ENCODE peak calls at places on chromosomes 13 and 19, in four cellular contexts. V is lower leg skin, H is right atrium auricular region, D is lower lobe of right lung. G is an unnamed sample.

GRCh38 chr19:48030073-48030472 is 13.8 kb downstream of the CABP5 start:
- DNase-seq in H (no peak), D (no peak), V (no peak), G (no peak)

GRCh38 chr19:5172859-5173577 is 167.6 kb downstream of the PTPRS start:
- DNase-seq in D (no peak), V (no peak), H (peak), G (no peak)

GRCh38 chr13:36673838-36674326 is at the start of gene SERTM1:
- DNase-seq in D (peak), H (no peak), V (no peak), G (no peak)

GRCh38 chr13:111304041-111304544 is 16.3 kb upstream of the TEX29 start:
- DNase-seq in D (no peak), H (no peak), V (no peak), G (no peak)

GRCh38 chr19:18840288-18841260 is 8.8 kb downstream of the UPF1 start:
- DNase-seq in V (no peak), H (no peak), D (no peak), G (no peak)

GRCh38 chr19:51742736-51743288 is 8.9 kb downstream of the FPR1 start:
- DNase-seq in D (no peak), H (no peak), V (no peak), G (no peak)

GRCh38 chr13:24985102-24985501 is 110.8 kb upstream of the PABPC3 start:
- DNase-seq in H (no peak), V (no peak), D (no peak), G (no peak)

GRCh38 chr13:59157181-59157580 is 1006.5 kb downstream of the DIAPH3 start:
- DNase-seq in D (no peak), H (no peak), V (no peak), G (no peak)

GRCh38 chr13:86838411-86839120 is 832.6 kb upstream of the SLITRK5 start:
- DNase-seq in D (no peak), V (no peak), H (no peak), G (no peak)

GRCh38 chr13:40398060-40398459 is 268.4 kb downstream of the FOXO1 start:
- DNase-seq in D (no peak), V (no peak), H (no peak), G (no peak)

GRCh38 chr19:40355975-40356680 is 7.6 kb downstream of the PLD3 start:
- DNase-seq in V (no peak), D (no peak), H (no peak), G (no peak)

GRCh38 chr13:60974296-60974695 is 441.4 kb downstream of the PCDH20 start:
- DNase-seq in V (no peak), H (no peak), D (no peak), G (no peak)

GRCh38 chr13:105395041-105395440 is 1140.4 kb downstream of the EFNB2 start:
- DNase-seq in V (no peak), H (no peak), D (no peak), G (no peak)

GRCh38 chr13:110070046-110070445 is 236.9 kb downstream of the COL4A1 start:
- DNase-seq in V (no peak), D (no peak), H (no peak), G (no peak)

GRCh38 chr13:59494560-59494970 is 669.2 kb downstream of the DIAPH3 start:
- DNase-seq in V (no peak), D (no peak), H (no peak), G (no peak)

GRCh38 chr13:96810104-96810503 is 184.2 kb downstream of the OXGR1 start:
- DNase-seq in V (no peak), H (no peak), D (no peak), G (no peak)

GRCh38 chr13:104532131-104532530 is 1465.9 kb upstream of the SLC10A2 start:
- DNase-seq in H (no peak), V (no peak), D (no peak), G (no peak)

GRCh38 chr13:98976941-98977340 is 923 bp downstream of the DOCK9 start:
- DNase-seq in H (no peak), V (no peak), D (no peak), G (no peak)

GRCh38 chr13:21511841-21512240 is 52.7 kb upstream of the ZDHHC20 start:
- DNase-seq in D (no peak), V (no peak), H (no peak), G (no peak)

GRCh38 chr13:22031702-22032286 is 360.9 kb downstream of the FGF9 start:
- DNase-seq in V (no peak), H (no peak), D (no peak), G (no peak)

GRCh38 chr13:47932953-47933687 is 68.0 kb downstream of the SUCLA2 start:
- DNase-seq in V (no peak), D (no peak), H (no peak), G (no peak)

GRCh38 chr13:20398459-20398858 is 127.2 kb downstream of the CRYL1 start:
- DNase-seq in H (peak), V (no peak), D (no peak), G (no peak)

GRCh38 chr13:44147648-44148047 is 226.0 kb upstream of the SERP2 start:
- DNase-seq in D (no peak), H (no peak), V (no peak), G (no peak)

GRCh38 chr13:24632382-24633121 is 47.7 kb upstream of the ATP12A start:
- DNase-seq in H (no peak), V (peak), D (no peak), G (no peak)

GRCh38 chr19:58450836-58451357 is 525 bp upstream of the ZNF324B start:
- DNase-seq in V (no peak), D (no peak), H (no peak), G (no peak)

DNA sequence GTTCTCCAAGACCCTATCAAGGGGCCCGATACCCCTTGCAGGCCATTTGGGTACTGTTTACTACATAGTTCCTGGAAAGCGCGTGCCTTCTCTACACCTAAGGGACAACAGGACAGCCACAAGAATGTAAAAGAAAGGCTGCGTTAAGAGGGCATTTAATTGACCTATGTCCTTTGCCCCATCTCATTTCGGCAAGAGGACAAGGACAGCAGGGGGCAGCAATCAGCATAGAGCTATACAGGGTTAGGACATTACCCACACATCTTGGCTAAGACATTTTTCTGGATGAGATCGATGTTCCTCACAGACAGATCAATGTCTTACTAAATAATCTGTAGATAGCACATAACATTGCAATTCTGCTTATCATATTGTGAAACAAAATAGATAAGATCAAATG is 41.2 kb downstream of the FLT3 start:
- DNase-seq in H (no peak), V (no peak), D (no peak), G (no peak)
- TF ChIP-seq CTCF in H (no peak), V (no peak), D (peak), G (peak)

GRCh38 chr13:114115191-114115671 is 17.2 kb downstream of the RASA3 start:
- DNase-seq in H (peak), V (peak), D (peak), G (peak)
- TF ChIP-seq CTCF in H (no peak), V (no peak), D (no peak), G (peak)

GRCh38 chr19:2543463-2544442 is 67.8 kb downstream of the GADD45B start:
- DNase-seq in D (peak), H (peak), V (peak), G (peak)

GRCh38 chr19:2540251-2540645 is 64.3 kb downstream of the GADD45B start:
- DNase-seq in V (no peak), H (no peak), D (no peak), G (no peak)

GRCh38 chr19:2538096-2538757 is 62.3 kb downstream of the GADD45B start:
- DNase-seq in V (no peak), D (no peak), H (no peak), G (no peak)

GRCh38 chr19:2542341-2543069 is 66.6 kb downstream of the GADD45B start:
- DNase-seq in D (peak), V (no peak), H (no peak), G (no peak)

GRCh38 chr19:2540646-2541454 is 64.9 kb downstream of the GADD45B start:
- DNase-seq in V (peak), D (peak), H (peak), G (no peak)
- TF ChIP-seq CTCF in V (peak), D (peak), H (no peak), G (no peak)

GRCh38 chr19:52991484-52991883 is 22.2 kb upstream of the ERVV-1 start:
- DNase-seq in V (peak), H (no peak), D (no peak), G (no peak)

GRCh38 chr19:52995711-52996110 is 18.0 kb upstream of the ERVV-1 start:
- DNase-seq in V (no peak), D (no peak), H (no peak), G (no peak)

GRCh38 chr19:52991021-52991420 is 22.7 kb upstream of the ERVV-1 start:
- DNase-seq in V (no peak), D (no peak), H (no peak), G (no peak)

GRCh38 chr19:52993342-52994178 is 20.2 kb upstream of the ERVV-1 start:
- DNase-seq in V (peak), H (peak), D (peak), G (peak)

GRCh38 chr19:52992109-52993004 is 21.4 kb upstream of the ERVV-1 start:
- DNase-seq in D (no peak), H (no peak), V (peak), G (no peak)
- TF ChIP-seq CTCF in D (no peak), H (no peak), V (no peak), G (no peak)

GRCh38 chr19:12521996-12522395 is 29.3 kb downstream of the ZNF564 start:
- DNase-seq in D (no peak), H (no peak), V (no peak), G (no peak)
- TF ChIP-seq CTCF in D (no peak), H (no peak), V (no peak), G (no peak)

GRCh38 chr13:91347996-91348905 is 764 bp downstream of the MIR17HG start:
- DNase-seq in V (peak), H (no peak), D (peak), G (peak)
- TF ChIP-seq CTCF in V (no peak), H (no peak), D (peak), G (no peak)

GRCh38 chr19:49127674-49128544 is 8.6 kb downstream of the PPFIA3 start:
- DNase-seq in D (peak), H (peak), V (peak), G (peak)
- TF ChIP-seq CTCF in D (peak), H (no peak), V (no peak), G (no peak)